ENCODE peak calls at places on chromosome 21, in ten cellular contexts. One of them, this sample, is unnamed. For H3K27me3, the result is how much of the 10 kb centered on the place peaks cover.

GRCh38 chr21:42198949-42199348 is 20.0 kb upstream of the ABCG1 start:
- DNase-seq in GM12878: no peak
- DNase-seq in ovary: no peak
- DNase-seq in GM23338: no peak
- DNase-seq in Peyer's patch: no peak
- DNase-seq in psoas muscle: no peak
- DNase-seq in H7: no peak
- DNase-seq in MM.1S: no peak
- DNase-seq in BJ: no peak
- DNase-seq in kidney epithelial cell: no peak
- DNase-seq in this sample: no peak

GRCh38 chr21:9839011-9839661 is 682.2 kb upstream of the TPTE start:
- DNase-seq in GM12878: no peak
- DNase-seq in ovary: peak
- DNase-seq in GM23338: no peak
- DNase-seq in Peyer's patch: no peak
- DNase-seq in psoas muscle: peak
- DNase-seq in H7: peak
- DNase-seq in MM.1S: no peak
- DNase-seq in BJ: no peak
- DNase-seq in kidney epithelial cell: no peak
- DNase-seq in this sample: no peak

GRCh38 chr21:26939532-26940181 is 27.2 kb downstream of the ADAMTS5 start:
- DNase-seq in GM12878: no peak
- DNase-seq in ovary: peak
- DNase-seq in GM23338: no peak
- DNase-seq in Peyer's patch: no peak
- DNase-seq in psoas muscle: peak
- DNase-seq in H7: no peak
- DNase-seq in MM.1S: no peak
- DNase-seq in BJ: no peak
- DNase-seq in kidney epithelial cell: no peak
- DNase-seq in this sample: no peak

GRCh38 chr21:17501107-17502006 is 11.5 kb upstream of the CXADR start:
- DNase-seq in GM12878: no peak
- DNase-seq in ovary: no peak
- DNase-seq in GM23338: no peak
- DNase-seq in Peyer's patch: no peak
- DNase-seq in psoas muscle: no peak
- DNase-seq in H7: no peak
- DNase-seq in MM.1S: no peak
- DNase-seq in BJ: no peak
- DNase-seq in kidney epithelial cell: no peak
- DNase-seq in this sample: no peak

GRCh38 chr21:29034678-29035077 is 10.2 kb downstream of the USP16 start:
- DNase-seq in GM12878: no peak
- DNase-seq in ovary: no peak
- DNase-seq in GM23338: no peak
- DNase-seq in Peyer's patch: no peak
- DNase-seq in psoas muscle: no peak
- DNase-seq in H7: no peak
- DNase-seq in MM.1S: no peak
- DNase-seq in BJ: no peak
- DNase-seq in kidney epithelial cell: no peak
- DNase-seq in this sample: no peak

GRCh38 chr21:28737671-28738279 is 254.9 kb downstream of the LTN1 start:
- DNase-seq in GM12878: no peak
- DNase-seq in ovary: no peak
- DNase-seq in GM23338: no peak
- DNase-seq in Peyer's patch: no peak
- DNase-seq in psoas muscle: no peak
- DNase-seq in H7: no peak
- DNase-seq in MM.1S: no peak
- DNase-seq in BJ: no peak
- DNase-seq in kidney epithelial cell: no peak
- DNase-seq in this sample: no peak

GRCh38 chr21:42581676-42582371 is 68.2 kb downstream of the SLC37A1 start:
- DNase-seq in GM12878: no peak
- DNase-seq in ovary: peak
- DNase-seq in GM23338: no peak
- DNase-seq in Peyer's patch: no peak
- DNase-seq in psoas muscle: no peak
- DNase-seq in H7: no peak
- DNase-seq in MM.1S: no peak
- DNase-seq in BJ: no peak
- DNase-seq in kidney epithelial cell: no peak
- DNase-seq in this sample: no peak

GRCh38 chr21:17602874-17603273 is 9.8 kb downstream of the BTG3 start:
- DNase-seq in GM12878: no peak
- DNase-seq in ovary: no peak
- DNase-seq in GM23338: no peak
- DNase-seq in Peyer's patch: no peak
- DNase-seq in psoas muscle: no peak
- DNase-seq in H7: no peak
- DNase-seq in MM.1S: no peak
- DNase-seq in BJ: no peak
- DNase-seq in kidney epithelial cell: no peak
- DNase-seq in this sample: no peak

GRCh38 chr21:16192900-16193299 is 463.1 kb downstream of the USP25 start:
- DNase-seq in GM12878: no peak
- DNase-seq in ovary: peak
- DNase-seq in GM23338: no peak
- DNase-seq in Peyer's patch: no peak
- DNase-seq in psoas muscle: no peak
- DNase-seq in H7: no peak
- DNase-seq in MM.1S: no peak
- DNase-seq in BJ: no peak
- DNase-seq in kidney epithelial cell: peak
- DNase-seq in this sample: no peak

GRCh38 chr21:15826147-15826780 is 96.5 kb downstream of the USP25 start:
- DNase-seq in GM12878: peak
- DNase-seq in ovary: no peak
- DNase-seq in GM23338: peak
- DNase-seq in Peyer's patch: no peak
- DNase-seq in psoas muscle: no peak
- DNase-seq in H7: peak
- DNase-seq in MM.1S: peak
- DNase-seq in BJ: no peak
- DNase-seq in kidney epithelial cell: no peak
- DNase-seq in this sample: no peak

GRCh38 chr21:36132691-36133090 is 2.2 kb upstream of the CBR3 start:
- DNase-seq in GM12878: no peak
- DNase-seq in ovary: no peak
- DNase-seq in GM23338: no peak
- DNase-seq in Peyer's patch: no peak
- DNase-seq in psoas muscle: peak
- DNase-seq in H7: no peak
- DNase-seq in MM.1S: no peak
- DNase-seq in BJ: no peak
- DNase-seq in kidney epithelial cell: no peak
- DNase-seq in this sample: no peak
- H3K27me3 ChIP-seq in GM12878: under half
- H3K27me3 ChIP-seq in ovary: under half
- H3K27me3 ChIP-seq in GM23338: half or more
- H3K27me3 ChIP-seq in Peyer's patch: under half
- H3K27me3 ChIP-seq in psoas muscle: under half
- H3K27me3 ChIP-seq in H7: under half
- H3K27me3 ChIP-seq in MM.1S: under half
- H3K27me3 ChIP-seq in BJ: under half
- H3K27me3 ChIP-seq in kidney epithelial cell: under half
- H3K27me3 ChIP-seq in this sample: under half

DNA sequence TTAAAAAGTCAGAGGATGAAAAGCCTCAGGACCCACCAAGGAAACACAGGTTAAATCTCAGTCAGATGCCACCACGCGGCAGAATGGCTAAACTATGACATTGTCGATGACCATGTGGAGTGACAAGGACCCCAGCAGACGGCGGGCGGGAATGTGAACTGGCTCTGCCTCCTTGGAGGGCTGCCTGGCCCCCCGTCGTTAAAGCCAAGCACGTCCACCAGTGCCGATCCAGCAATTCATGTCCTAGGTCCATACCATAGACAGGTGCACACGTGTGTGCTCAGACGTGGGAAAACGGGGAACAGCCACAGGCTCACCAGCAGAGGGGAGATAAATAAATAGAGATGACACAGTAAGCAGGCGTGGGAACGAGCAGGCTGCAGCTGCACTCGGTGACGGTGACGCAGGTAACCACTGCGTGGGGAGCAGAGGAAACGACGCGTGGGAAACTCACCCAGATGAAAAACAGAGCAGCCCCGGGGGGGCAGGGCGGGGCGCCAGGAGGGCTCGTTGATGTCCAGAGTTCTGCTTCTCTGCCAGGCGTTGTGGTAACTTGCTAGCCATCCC is 28.3 kb upstream of the PCBP3 start:
- DNase-seq in GM12878: peak
- DNase-seq in ovary: no peak
- DNase-seq in GM23338: no peak
- DNase-seq in Peyer's patch: peak
- DNase-seq in psoas muscle: no peak
- DNase-seq in H7: peak
- DNase-seq in MM.1S: no peak
- DNase-seq in BJ: no peak
- DNase-seq in kidney epithelial cell: no peak
- DNase-seq in this sample: peak
- H3K27me3 ChIP-seq in GM12878: under half
- H3K27me3 ChIP-seq in ovary: under half
- H3K27me3 ChIP-seq in GM23338: under half
- H3K27me3 ChIP-seq in Peyer's patch: under half
- H3K27me3 ChIP-seq in psoas muscle: half or more
- H3K27me3 ChIP-seq in H7: under half
- H3K27me3 ChIP-seq in MM.1S: half or more
- H3K27me3 ChIP-seq in BJ: under half
- H3K27me3 ChIP-seq in kidney epithelial cell: under half
- H3K27me3 ChIP-seq in this sample: under half

DNA sequence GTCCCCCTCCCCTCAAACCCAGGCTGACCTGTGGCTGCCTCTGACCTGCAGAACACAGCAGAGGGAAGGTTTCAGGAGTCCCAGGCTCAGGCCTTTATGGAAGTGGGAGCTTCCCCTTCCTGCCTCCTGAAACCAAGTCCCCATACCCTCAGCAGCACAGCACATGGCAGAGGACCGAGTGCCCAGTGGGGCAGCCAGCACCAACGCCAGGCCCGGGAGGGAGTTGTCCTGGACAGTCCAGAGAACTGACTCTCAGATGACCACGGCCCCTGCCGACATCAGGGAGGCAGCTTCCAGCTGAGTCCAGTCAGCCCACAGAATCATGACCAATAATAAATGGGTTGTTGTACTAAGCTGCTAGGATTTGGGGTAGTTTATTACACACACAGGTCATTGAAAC is 79.6 kb upstream of the ERG start:
- DNase-seq in GM12878: no peak
- DNase-seq in ovary: no peak
- DNase-seq in GM23338: no peak
- DNase-seq in Peyer's patch: no peak
- DNase-seq in psoas muscle: no peak
- DNase-seq in H7: no peak
- DNase-seq in MM.1S: no peak
- DNase-seq in BJ: no peak
- DNase-seq in kidney epithelial cell: no peak
- DNase-seq in this sample: no peak
- H3K27me3 ChIP-seq in GM12878: under half
- H3K27me3 ChIP-seq in ovary: under half
- H3K27me3 ChIP-seq in GM23338: under half
- H3K27me3 ChIP-seq in Peyer's patch: under half
- H3K27me3 ChIP-seq in psoas muscle: under half
- H3K27me3 ChIP-seq in H7: under half
- H3K27me3 ChIP-seq in MM.1S: under half
- H3K27me3 ChIP-seq in BJ: under half
- H3K27me3 ChIP-seq in kidney epithelial cell: under half
- H3K27me3 ChIP-seq in this sample: under half

DNA sequence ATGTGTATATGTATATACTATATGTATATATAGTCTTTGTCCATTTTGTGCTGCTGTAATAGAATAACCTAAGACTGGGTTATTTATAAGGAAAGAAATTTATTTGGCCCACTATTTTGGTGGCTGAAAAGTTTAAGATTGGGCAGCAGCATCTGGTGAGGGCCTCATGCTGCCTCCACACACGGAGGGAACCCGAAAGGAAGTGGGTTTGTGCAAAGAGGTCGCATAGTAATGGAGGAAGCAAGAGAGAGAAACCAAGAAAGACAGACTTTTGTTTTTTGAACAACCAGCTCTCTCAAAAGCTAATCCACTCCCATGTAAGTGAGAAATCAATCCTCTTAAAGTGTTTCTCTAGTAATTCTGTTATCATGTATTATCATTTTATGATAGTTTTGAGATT is 1147.3 kb downstream of the NCAM2 start:
- DNase-seq in GM12878: no peak
- DNase-seq in ovary: no peak
- DNase-seq in GM23338: no peak
- DNase-seq in Peyer's patch: no peak
- DNase-seq in psoas muscle: no peak
- DNase-seq in H7: no peak
- DNase-seq in MM.1S: no peak
- DNase-seq in BJ: no peak
- DNase-seq in kidney epithelial cell: no peak
- DNase-seq in this sample: no peak
- H3K27me3 ChIP-seq in GM12878: under half
- H3K27me3 ChIP-seq in ovary: under half
- H3K27me3 ChIP-seq in GM23338: under half
- H3K27me3 ChIP-seq in Peyer's patch: under half
- H3K27me3 ChIP-seq in psoas muscle: under half
- H3K27me3 ChIP-seq in H7: under half
- H3K27me3 ChIP-seq in MM.1S: under half
- H3K27me3 ChIP-seq in BJ: under half
- H3K27me3 ChIP-seq in kidney epithelial cell: under half
- H3K27me3 ChIP-seq in this sample: under half

GRCh38 chr21:35838987-35839763 is 221.2 kb downstream of the SETD4 start:
- DNase-seq in GM12878: no peak
- DNase-seq in ovary: no peak
- DNase-seq in GM23338: no peak
- DNase-seq in Peyer's patch: no peak
- DNase-seq in psoas muscle: no peak
- DNase-seq in H7: no peak
- DNase-seq in MM.1S: no peak
- DNase-seq in BJ: no peak
- DNase-seq in kidney epithelial cell: no peak
- DNase-seq in this sample: no peak

GRCh38 chr21:35838350-35838749 is 222.0 kb downstream of the SETD4 start:
- DNase-seq in GM12878: no peak
- DNase-seq in ovary: no peak
- DNase-seq in GM23338: no peak
- DNase-seq in Peyer's patch: no peak
- DNase-seq in psoas muscle: no peak
- DNase-seq in H7: no peak
- DNase-seq in MM.1S: no peak
- DNase-seq in BJ: no peak
- DNase-seq in kidney epithelial cell: no peak
- DNase-seq in this sample: no peak

GRCh38 chr21:35840197-35840799 is 220.0 kb downstream of the SETD4 start:
- DNase-seq in GM12878: no peak
- DNase-seq in ovary: peak
- DNase-seq in GM23338: peak
- DNase-seq in Peyer's patch: peak
- DNase-seq in psoas muscle: peak
- DNase-seq in H7: peak
- DNase-seq in MM.1S: peak
- DNase-seq in BJ: peak
- DNase-seq in kidney epithelial cell: peak
- DNase-seq in this sample: no peak

GRCh38 chr21:35843911-35844667 is 216.2 kb downstream of the SETD4 start:
- DNase-seq in GM12878: no peak
- DNase-seq in ovary: no peak
- DNase-seq in GM23338: no peak
- DNase-seq in Peyer's patch: no peak
- DNase-seq in psoas muscle: no peak
- DNase-seq in H7: no peak
- DNase-seq in MM.1S: no peak
- DNase-seq in BJ: no peak
- DNase-seq in kidney epithelial cell: no peak
- DNase-seq in this sample: no peak

GRCh38 chr21:35840949-35841348 is 219.4 kb downstream of the SETD4 start:
- DNase-seq in GM12878: no peak
- DNase-seq in ovary: no peak
- DNase-seq in GM23338: no peak
- DNase-seq in Peyer's patch: no peak
- DNase-seq in psoas muscle: no peak
- DNase-seq in H7: no peak
- DNase-seq in MM.1S: no peak
- DNase-seq in BJ: no peak
- DNase-seq in kidney epithelial cell: no peak
- DNase-seq in this sample: no peak
- H3K27me3 ChIP-seq in GM12878: under half
- H3K27me3 ChIP-seq in ovary: under half
- H3K27me3 ChIP-seq in GM23338: under half
- H3K27me3 ChIP-seq in Peyer's patch: under half
- H3K27me3 ChIP-seq in psoas muscle: under half
- H3K27me3 ChIP-seq in H7: under half
- H3K27me3 ChIP-seq in MM.1S: under half
- H3K27me3 ChIP-seq in BJ: under half
- H3K27me3 ChIP-seq in kidney epithelial cell: under half
- H3K27me3 ChIP-seq in this sample: under half

This sample was measured in GM06990.